ENCODE peak calls at places on chromosomes 2 and 18, in seven cellular contexts. J, Q, F, X, K, M and O are unnamed samples.

GRCh38 chr18:7908686-7909299 is 341.7 kb downstream of the PTPRM start:
- DNase-seq in J (no peak), Q (no peak), F (no peak), X (no peak), K (no peak), M (no peak), O (peak)

GRCh38 chr2:159137511-159138101 is 148.9 kb downstream of the WDSUB1 start:
- DNase-seq in J (no peak), Q (no peak), F (no peak), X (no peak), K (no peak), M (no peak), O (no peak)

GRCh38 chr2:226649871-226650660 is 149.6 kb downstream of the IRS1 start:
- DNase-seq in J (peak), Q (peak), F (no peak), X (peak), K (peak), M (peak), O (peak)

GRCh38 chr2:28082131-28082530 is 191.6 kb downstream of the BABAM2 start:
- DNase-seq in J (no peak), Q (no peak), F (no peak), X (no peak), K (no peak), M (no peak), O (no peak)

GRCh38 chr2:157903051-157903625 is 27.0 kb upstream of the ACVR1 start:
- DNase-seq in J (no peak), Q (no peak), F (no peak), X (no peak), K (no peak), M (no peak), O (no peak)

GRCh38 chr2:54691439-54692135 is 31.9 kb upstream of the EML6 start:
- DNase-seq in J (peak), Q (no peak), F (no peak), X (no peak), K (no peak), M (no peak), O (peak)

GRCh38 chr18:54958711-54959625 is at the start of gene CCDC68:
- DNase-seq in J (peak), Q (peak), F (no peak), X (peak), K (no peak), M (peak), O (peak)

GRCh38 chr2:125566422-125566821 is 1089.5 kb upstream of the GYPC start:
- DNase-seq in J (no peak), Q (no peak), F (no peak), X (peak), K (no peak), M (no peak), O (no peak)

GRCh38 chr2:171754254-171754939 is 67.1 kb downstream of the DYNC1I2 start:
- DNase-seq in J (no peak), Q (no peak), F (no peak), X (no peak), K (no peak), M (no peak), O (no peak)

GRCh38 chr2:144759746-144760145 is 239.8 kb upstream of the ZEB2 start:
- DNase-seq in J (no peak), Q (no peak), F (no peak), X (no peak), K (no peak), M (no peak), O (no peak)

GRCh38 chr18:56351911-56352502 is 286.4 kb downstream of the TXNL1 start:
- DNase-seq in J (no peak), Q (no peak), F (no peak), X (peak), K (no peak), M (no peak), O (no peak)

GRCh38 chr18:24248359-24248758 is 109.5 kb downstream of the CABYR start:
- DNase-seq in J (no peak), Q (no peak), F (no peak), X (no peak), K (no peak), M (no peak), O (no peak)

GRCh38 chr2:158266106-158266505 is 164.4 kb downstream of the UPP2 start:
- DNase-seq in J (no peak), Q (no peak), F (no peak), X (no peak), K (no peak), M (no peak), O (peak)

GRCh38 chr18:77899972-77900754 is 650.5 kb downstream of the GALR1 start:
- DNase-seq in J (peak), Q (no peak), F (peak), X (peak), K (no peak), M (peak), O (peak)

GRCh38 chr2:169693344-169693743 is 861 bp downstream of the CFAP210 start:
- DNase-seq in J (no peak), Q (no peak), F (no peak), X (peak), K (no peak), M (no peak), O (peak)

GRCh38 chr2:187879491-187879890 is 325.3 kb upstream of the TFPI start:
- DNase-seq in J (no peak), Q (no peak), F (no peak), X (no peak), K (no peak), M (no peak), O (no peak)

GRCh38 chr2:241788572-241788971 is 11.9 kb downstream of the GAL3ST2 start:
- DNase-seq in J (no peak), Q (no peak), F (no peak), X (no peak), K (peak), M (no peak), O (no peak)

GRCh38 chr2:236400594-236401360 is 136.6 kb upstream of the ASB18 start:
- DNase-seq in J (no peak), Q (no peak), F (no peak), X (no peak), K (no peak), M (no peak), O (no peak)

GRCh38 chr2:214322662-214323061 is 88.2 kb upstream of the VWC2L start:
- DNase-seq in J (no peak), Q (no peak), F (no peak), X (no peak), K (no peak), M (no peak), O (no peak)

GRCh38 chr2:96961551-96961950 is 24.8 kb downstream of the FAM178B start:
- DNase-seq in J (peak), Q (peak), F (no peak), X (no peak), K (no peak), M (no peak), O (no peak)

GRCh38 chr2:85583667-85584353 is 421 bp upstream of the VAMP5 start:
- DNase-seq in J (no peak), Q (peak), F (no peak), X (no peak), K (no peak), M (peak), O (peak)

GRCh38 chr2:121695179-121695451 is 41.6 kb downstream of the NIFK start:
- DNase-seq in J (no peak), Q (no peak), F (no peak), X (no peak), K (no peak), M (no peak), O (no peak)

GRCh38 chr2:214542866-214543265 is 132.0 kb downstream of the VWC2L start:
- DNase-seq in J (no peak), Q (no peak), F (no peak), X (no peak), K (no peak), M (no peak), O (no peak)

GRCh38 chr18:66867653-66868052 is 263.8 kb upstream of the CDH19 start:
- DNase-seq in J (no peak), Q (no peak), F (no peak), X (no peak), K (no peak), M (no peak), O (no peak)

GRCh38 chr18:34092796-34093195 is 131.9 kb downstream of the NOL4 start:
- DNase-seq in J (no peak), Q (no peak), F (no peak), X (no peak), K (no peak), M (no peak), O (no peak)

GRCh38 chr2:172282944-172283343 is 144.4 kb upstream of the ITGA6 start:
- DNase-seq in J (no peak), Q (no peak), F (no peak), X (no peak), K (no peak), M (peak), O (no peak)

GRCh38 chr2:140455312-140455711 is 1675.1 kb upstream of the NXPH2 start:
- DNase-seq in J (no peak), Q (no peak), F (no peak), X (no peak), K (no peak), M (no peak), O (no peak)

GRCh38 chr2:86062043-86062442 is 43.6 kb downstream of the POLR1A start:
- DNase-seq in J (no peak), Q (no peak), F (no peak), X (no peak), K (no peak), M (peak), O (no peak)

GRCh38 chr18:8536226-8536625 is 73.0 kb upstream of the RAB12 start:
- DNase-seq in J (no peak), Q (no peak), F (no peak), X (peak), K (no peak), M (no peak), O (no peak)

GRCh38 chr2:172740871-172741270 is 5.2 kb downstream of the RAPGEF4 start:
- DNase-seq in J (no peak), Q (no peak), F (no peak), X (no peak), K (no peak), M (no peak), O (no peak)

GRCh38 chr2:149894760-149895159 is 307.2 kb upstream of the MMADHC start:
- DNase-seq in J (no peak), Q (no peak), F (no peak), X (no peak), K (no peak), M (no peak), O (no peak)

GRCh38 chr2:162579986-162580385 is 236.1 kb downstream of the GCA start:
- DNase-seq in J (no peak), Q (no peak), F (no peak), X (peak), K (no peak), M (no peak), O (no peak)

GRCh38 chr18:55868909-55869308 is 280.9 kb upstream of the TCF4 start:
- DNase-seq in J (no peak), Q (no peak), F (no peak), X (no peak), K (no peak), M (peak), O (no peak)

GRCh38 chr2:28810384-28811285 is at the start of gene SPDYA:
- DNase-seq in J (peak), Q (peak), F (peak), X (peak), K (peak), M (peak), O (peak)

GRCh38 chr2:151289972-151290335 is 486 bp upstream of the NMI start:
- DNase-seq in J (no peak), Q (peak), F (no peak), X (peak), K (peak), M (peak), O (no peak)

GRCh38 chr2:46784278-46784677 is 131.3 kb downstream of the MCFD2 start:
- DNase-seq in J (no peak), Q (no peak), F (no peak), X (no peak), K (no peak), M (no peak), O (no peak)

GRCh38 chr2:111704246-111704645 is 179.7 kb downstream of the ANAPC1 start:
- DNase-seq in J (no peak), Q (no peak), F (no peak), X (no peak), K (no peak), M (peak), O (no peak)

GRCh38 chr2:177682006-177682405 is 289.4 kb downstream of the AGPS start:
- DNase-seq in J (no peak), Q (no peak), F (no peak), X (peak), K (no peak), M (no peak), O (peak)
- H3K27ac ChIP-seq in J (no peak), Q (no peak), F (no peak), X (no peak), K (no peak), M (no peak), O (no peak)

GRCh38 chr2:134259571-134259970 is 5.7 kb downstream of the MGAT5 start:
- DNase-seq in J (no peak), Q (no peak), F (no peak), X (no peak), K (no peak), M (no peak), O (no peak)

GRCh38 chr2:134258684-134259408 is 5.0 kb downstream of the MGAT5 start:
- DNase-seq in J (no peak), Q (no peak), F (peak), X (no peak), K (no peak), M (no peak), O (peak)

GRCh38 chr2:134257516-134257915 is 3.6 kb downstream of the MGAT5 start:
- DNase-seq in J (no peak), Q (no peak), F (no peak), X (no peak), K (no peak), M (no peak), O (no peak)

GRCh38 chr2:134256961-134257360 is 3.1 kb downstream of the MGAT5 start:
- DNase-seq in J (no peak), Q (no peak), F (no peak), X (no peak), K (no peak), M (no peak), O (no peak)

GRCh38 chr2:134257965-134258683 is 4.3 kb downstream of the MGAT5 start:
- DNase-seq in J (no peak), Q (no peak), F (no peak), X (no peak), K (no peak), M (no peak), O (no peak)
- H3K4me3 ChIP-seq in J (no peak), Q (no peak), F (no peak), X (no peak), K (no peak), M (no peak), O (no peak)

DNA sequence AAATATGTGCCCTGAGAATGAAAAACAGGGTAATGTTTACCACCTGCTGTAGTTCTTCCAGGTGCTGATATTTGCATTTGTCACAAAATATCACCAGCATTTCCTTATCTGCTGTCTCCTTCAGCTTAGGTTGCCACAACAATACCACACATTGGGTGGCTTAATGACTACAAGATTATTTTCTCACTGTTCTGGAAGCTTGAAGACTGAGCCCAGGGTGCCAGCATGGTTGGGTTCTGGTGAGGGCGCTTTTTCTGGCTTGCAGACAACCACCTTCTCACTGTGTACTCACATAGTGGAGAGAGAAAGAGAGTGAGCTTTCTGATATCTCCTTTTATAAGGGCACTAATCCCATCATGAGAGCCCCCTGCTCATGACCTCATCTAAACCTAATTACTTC is 407.5 kb upstream of the RGPD4 start:
- DNase-seq in J (no peak), Q (no peak), F (no peak), X (no peak), K (no peak), M (no peak), O (no peak)
- H3K27ac ChIP-seq in J (no peak), Q (no peak), F (no peak), X (no peak), K (no peak), M (no peak), O (no peak)

DNA sequence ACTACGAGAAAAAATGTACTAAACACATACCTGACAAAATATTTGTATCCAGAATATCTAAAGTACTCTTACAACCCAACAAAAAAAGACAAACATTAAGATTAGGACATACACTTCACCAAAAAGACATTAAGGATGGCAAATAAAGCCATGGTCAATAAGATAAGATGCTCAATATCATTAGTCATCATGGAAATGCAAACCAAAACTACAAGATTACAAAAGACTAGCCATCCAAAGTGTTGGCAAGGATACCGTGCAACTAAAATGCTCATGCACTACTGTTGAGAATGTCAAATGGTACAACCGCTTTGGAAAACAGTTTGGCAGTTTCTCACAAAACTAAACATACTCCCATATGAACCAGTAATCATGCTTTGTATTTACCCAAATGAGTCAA is 29.7 kb downstream of the MAP3K2 start:
- DNase-seq in J (no peak), Q (no peak), F (no peak), X (no peak), K (no peak), M (peak), O (no peak)
- H3K4me3 ChIP-seq in J (no peak), Q (no peak), F (no peak), X (no peak), K (no peak), M (no peak), O (no peak)

DNA sequence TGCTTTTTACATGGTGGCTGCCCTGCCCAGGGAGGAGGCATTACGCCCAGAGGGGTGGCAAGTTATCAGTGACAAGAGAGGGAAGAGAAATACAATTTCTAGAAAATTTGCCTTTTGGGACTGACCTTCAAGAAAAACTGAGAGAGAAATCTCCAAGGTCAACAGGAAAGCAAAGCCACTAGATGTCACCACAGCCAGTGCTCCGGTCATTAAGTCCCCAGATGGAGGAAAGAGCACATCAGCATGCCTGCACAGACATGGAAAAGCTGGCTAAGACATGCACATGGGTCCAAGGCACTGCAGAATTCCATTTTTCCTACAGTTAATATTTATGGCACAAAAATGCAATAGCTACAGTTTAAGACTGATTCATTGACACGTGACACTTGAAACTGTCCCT is 21.0 kb downstream of the FHL2 start:
- DNase-seq in J (no peak), Q (no peak), F (no peak), X (no peak), K (no peak), M (no peak), O (no peak)
- H3K27ac ChIP-seq in J (peak), Q (peak), F (no peak), X (no peak), K (no peak), M (peak), O (peak)

DNA sequence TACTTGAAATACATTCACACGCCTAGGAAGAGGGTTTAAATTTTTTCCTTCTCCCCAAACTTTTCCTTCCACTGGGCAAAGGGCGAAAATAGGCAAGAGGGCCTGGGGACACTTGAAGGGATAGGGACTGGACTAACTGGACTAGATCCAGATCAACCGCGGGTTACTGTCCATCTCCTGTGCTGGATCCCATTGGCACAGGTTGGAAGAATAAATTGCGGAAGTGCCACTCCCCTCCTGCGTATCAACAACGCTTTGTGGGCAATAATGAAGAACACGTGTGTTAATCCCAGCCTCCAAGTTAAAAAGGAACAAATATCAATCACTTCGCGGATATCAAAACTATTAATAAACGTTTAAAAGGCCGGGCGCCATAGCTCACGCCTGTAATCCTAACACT is 1.7 kb upstream of the FZD5 start:
- DNase-seq in J (no peak), Q (no peak), F (no peak), X (no peak), K (no peak), M (no peak), O (peak)
- H3K4me3 ChIP-seq in J (no peak), Q (peak), F (no peak), X (peak), K (no peak), M (no peak), O (no peak)

GRCh38 chr2:240302041-240302440 is 133.4 kb upstream of the GPC1 start:
- DNase-seq in J (peak), Q (no peak), F (no peak), X (no peak), K (no peak), M (no peak), O (no peak)

GRCh38 chr2:240299710-240300068 is 135.8 kb upstream of the GPC1 start:
- DNase-seq in J (peak), Q (no peak), F (no peak), X (no peak), K (no peak), M (no peak), O (no peak)

GRCh38 chr2:240300261-240300821 is 135.1 kb upstream of the GPC1 start:
- DNase-seq in J (peak), Q (peak), F (no peak), X (no peak), K (no peak), M (no peak), O (no peak)

GRCh38 chr2:240301256-240301795 is 134.1 kb upstream of the GPC1 start:
- DNase-seq in J (peak), Q (no peak), F (no peak), X (no peak), K (no peak), M (no peak), O (no peak)

GRCh38 chr2:240300840-240301239 is 134.6 kb upstream of the GPC1 start:
- DNase-seq in J (peak), Q (no peak), F (no peak), X (no peak), K (no peak), M (no peak), O (no peak)
- H3K27ac ChIP-seq in J (no peak), Q (no peak), F (no peak), X (no peak), K (no peak), M (no peak), O (no peak)